ENCODE peak calls at places on chromosomes 2 and 18, in seven cellular contexts. J, V, Z, P, O, D and C are unnamed samples.

GRCh38 chr2:20666364-20667150 is at the start of gene GDF7:
- DNase-seq in J (no peak), Z (no peak), P (no peak), O (peak; percentile 90), D (peak; percentile 60), V (peak; percentile 72), C (no peak)

GRCh38 chr18:21851327-21851961 is 110.9 kb downstream of the MIB1 start:
- DNase-seq in J (no peak), D (no peak), O (no peak), P (no peak), V (no peak), Z (no peak), C (no peak)

GRCh38 chr2:65611488-65611887 is 179.1 kb upstream of the SPRED2 start:
- DNase-seq in Z (no peak), O (no peak), V (peak; percentile 24), D (no peak), P (no peak), J (peak; percentile 79), C (no peak)

GRCh38 chr2:233449071-233449901 is 95.0 kb downstream of the DGKD start:
- DNase-seq in J (no peak), D (peak; percentile 32), P (no peak), V (peak; percentile 85), O (peak; percentile 75), Z (no peak), C (peak; percentile 66)

GRCh38 chr18:63421514-63421913 is 762 bp downstream of the VPS4B start:
- DNase-seq in P (no peak), O (no peak), J (no peak), Z (no peak), D (no peak), V (no peak), C (no peak)

GRCh38 chr18:22226801-22227200 is 57.4 kb downstream of the GATA6 start:
- DNase-seq in D (no peak), P (no peak), J (no peak), Z (no peak), V (no peak), O (no peak), C (no peak)

GRCh38 chr2:20617892-20618467 is 32.9 kb downstream of the HS1BP3 start:
- DNase-seq in O (peak; percentile 90), D (peak; percentile 92), P (peak; percentile 67), J (peak; percentile 99), V (no peak), Z (peak; percentile 84), C (peak; percentile 100)

GRCh38 chr2:241508240-241508509 is 209 bp downstream of the STK25 start:
- DNase-seq in P (no peak), D (no peak), Z (no peak), O (no peak), V (no peak), J (no peak), C (no peak)

GRCh38 chr2:208552943-208553342 is 146.4 kb downstream of the PTH2R start:
- DNase-seq in O (no peak), J (no peak), D (no peak), P (no peak), V (no peak), Z (no peak), C (no peak)

GRCh38 chr2:239055756-239056493 is 208.0 kb downstream of the TWIST2 start:
- DNase-seq in Z (no peak), P (no peak), D (no peak), O (peak; percentile 64), V (no peak), J (no peak), C (peak; percentile 39)

DNA sequence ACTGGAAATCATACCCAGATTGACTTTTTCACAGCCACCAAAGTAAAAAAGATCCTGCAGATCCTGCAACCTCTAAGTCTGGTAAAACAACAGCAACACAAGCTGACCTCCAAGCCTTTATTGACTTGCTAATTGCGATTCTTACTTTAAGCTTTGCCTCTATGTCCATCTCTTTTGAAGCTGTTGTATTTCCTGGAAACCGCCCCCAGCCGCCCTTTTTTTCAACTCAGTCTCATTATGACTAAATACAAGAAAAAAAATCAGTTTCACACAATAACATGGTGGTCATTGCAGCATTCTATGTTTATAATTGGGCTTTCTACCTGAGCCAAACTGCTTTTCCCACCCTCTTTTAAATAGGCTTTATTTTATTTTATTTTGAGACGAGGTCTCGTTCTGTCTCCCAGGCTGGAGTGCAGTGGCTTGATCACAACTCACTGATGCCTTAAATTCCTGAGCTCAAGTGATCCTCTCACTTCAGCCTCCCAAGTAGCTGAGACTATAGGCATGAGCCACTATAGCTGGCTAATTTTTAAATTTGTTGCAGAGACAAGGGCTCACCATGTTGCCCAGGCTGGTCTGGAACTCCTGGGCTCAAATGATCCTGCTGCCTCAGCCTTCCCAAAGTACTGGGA is 76.2 kb downstream of the MOGAT1 start:
- DNase-seq in D (no peak), J (no peak), O (no peak), Z (no peak), V (no peak), P (no peak), C (no peak)
- TF ChIP-seq POLR2AphosphoS5 in D (no peak), J (no peak), O (no peak), Z (no peak), V (no peak), P (no peak), C (no peak)

DNA sequence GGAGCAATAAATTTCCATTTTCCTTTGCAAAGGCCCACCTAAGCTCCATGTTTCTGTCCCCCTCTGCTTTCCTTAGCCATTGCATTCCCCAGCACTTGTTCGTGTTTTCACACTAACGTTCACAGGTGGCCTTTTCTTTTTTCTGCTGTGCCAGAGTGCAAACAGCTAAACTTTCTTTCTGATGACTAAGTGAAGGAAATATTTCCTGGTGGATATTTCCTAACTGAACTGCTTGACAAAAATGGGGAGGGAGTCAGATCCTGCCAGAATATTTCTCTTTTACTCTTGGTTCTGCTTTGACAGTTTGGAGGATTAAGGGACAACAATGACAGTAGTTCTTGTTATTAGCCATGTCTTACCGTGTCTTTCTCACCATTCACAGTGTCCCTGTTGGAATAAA is 344.0 kb downstream of the ARHGAP15 start:
- DNase-seq in D (no peak), P (no peak), V (no peak), O (no peak), J (no peak), Z (no peak), C (no peak)
- TF ChIP-seq POLR2AphosphoS5 in D (no peak), P (no peak), V (no peak), O (no peak), J (no peak), Z (no peak), C (no peak)

GRCh38 chr18:76492669-76493212 is 2.3 kb downstream of the ZNF516 start:
- DNase-seq in D (peak; percentile 99), P (peak; percentile 97), Z (peak; percentile 97), V (peak; percentile 100), O (peak; percentile 99), J (peak; percentile 99), C (peak; percentile 100)
- TF ChIP-seq POLR2AphosphoS5 in D (peak; percentile 84), P (peak; percentile 72), Z (peak; percentile 52), V (peak; percentile 9), O (peak; percentile 85), J (peak; percentile 68), C (peak; percentile 93)

GRCh38 chr2:12982149-12982584 is 265.4 kb downstream of the TRIB2 start:
- DNase-seq in J (no peak), V (no peak), P (no peak), Z (no peak), O (no peak), D (no peak), C (no peak)
- TF ChIP-seq POLR2AphosphoS5 in J (no peak), V (no peak), P (no peak), Z (no peak), O (no peak), D (no peak), C (no peak)

GRCh38 chr2:102066554-102066953 is 74.8 kb downstream of the IL1R2 start:
- DNase-seq in J (no peak), P (no peak), V (no peak), D (no peak), Z (no peak), O (no peak), C (no peak)

GRCh38 chr2:102069311-102069974 is 73.1 kb upstream of the IL1R1 start:
- DNase-seq in P (no peak), J (no peak), O (no peak), V (no peak), D (no peak), Z (no peak), C (no peak)

GRCh38 chr2:102073168-102073724 is 69.3 kb upstream of the IL1R1 start:
- DNase-seq in P (no peak), D (no peak), O (no peak), V (no peak), J (no peak), Z (no peak), C (no peak)

GRCh38 chr2:102072741-102073140 is 69.8 kb upstream of the IL1R1 start:
- DNase-seq in P (no peak), J (no peak), Z (no peak), V (no peak), D (no peak), O (no peak), C (no peak)

DNA sequence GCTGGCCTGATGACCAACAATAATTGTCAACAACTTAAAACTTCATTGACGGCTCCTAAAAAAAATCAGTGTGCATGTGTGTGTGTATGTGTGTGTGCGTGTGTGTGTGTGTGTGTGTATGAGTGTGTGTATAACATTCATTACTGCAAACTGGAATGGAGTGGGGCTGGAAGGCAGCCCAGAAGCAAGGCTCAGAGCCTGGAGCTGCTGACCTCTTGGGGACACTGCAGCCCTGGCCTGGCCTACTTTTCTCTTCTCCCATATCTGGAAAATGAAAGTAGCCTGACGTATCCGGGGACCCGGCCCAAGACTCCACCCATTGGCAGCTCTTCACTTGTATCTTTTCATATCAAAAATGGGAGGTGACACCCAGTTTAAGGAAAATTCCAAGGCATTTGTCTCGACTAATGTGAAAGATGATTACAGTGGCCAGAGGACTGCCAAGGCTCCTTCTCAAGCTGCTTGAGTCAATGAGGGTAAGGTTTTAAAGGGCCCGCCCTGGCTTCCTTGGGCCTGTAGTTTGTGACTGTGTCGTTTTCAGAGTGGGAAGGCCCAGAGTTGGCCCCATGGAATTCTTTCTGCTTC is 72.4 kb upstream of the IL1R1 start:
- DNase-seq in D (peak; percentile 67), O (no peak), Z (no peak), V (no peak), J (no peak), P (no peak), C (peak; percentile 91)
- TF ChIP-seq POLR2AphosphoS5 in D (peak; percentile 31), O (peak; percentile 43), Z (no peak), V (no peak), J (peak; percentile 45), P (no peak), C (peak; percentile 44)

DNA sequence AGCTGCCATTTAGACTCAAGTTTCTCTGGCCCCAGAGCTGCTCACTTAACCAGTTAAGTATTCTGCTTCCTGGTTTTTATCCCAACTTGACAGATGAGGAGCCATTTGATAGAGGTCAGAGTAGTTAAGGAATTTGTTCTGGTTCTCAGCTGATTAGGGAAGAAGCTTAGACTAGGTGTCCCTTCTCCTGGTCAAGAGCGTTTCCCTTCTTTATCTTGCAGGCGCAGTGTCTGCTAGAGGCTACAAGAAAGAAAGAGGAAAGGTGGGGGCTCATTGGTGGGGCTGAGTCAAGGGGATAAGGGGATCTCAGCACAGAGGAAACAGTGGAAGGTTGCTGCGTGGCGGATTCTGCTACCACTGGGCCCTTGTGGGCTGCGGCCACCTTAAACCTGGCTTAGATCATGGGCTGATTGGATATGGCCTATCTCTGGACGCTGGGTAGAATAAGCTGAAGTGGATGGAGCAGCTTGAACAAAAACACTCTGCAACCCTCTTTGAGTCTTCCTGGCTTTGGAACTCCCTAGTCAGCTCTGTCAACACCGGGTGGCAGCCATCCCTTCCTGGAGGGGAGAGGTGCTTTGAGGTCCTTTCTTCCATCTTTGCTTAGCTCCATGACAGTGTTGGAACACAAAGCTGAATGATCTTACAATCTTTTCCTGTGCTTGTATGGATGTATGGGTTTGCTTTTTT is 70.8 kb downstream of the QPCT start:
- DNase-seq in V (no peak), O (no peak), J (no peak), Z (no peak), P (no peak), D (no peak), C (no peak)
- TF ChIP-seq POLR2AphosphoS5 in V (no peak), O (no peak), J (no peak), Z (no peak), P (no peak), D (no peak), C (no peak)